ENCODE peak calls at places on chromosomes 7 and 10, in seven cellular contexts. M is H7, K is astrocyte of the spinal cord, S is psoas muscle, X is colonic mucosa, I is astrocyte of the cerebellum, Z is heart left ventricle. C is an unnamed sample.
A peak's percentile ranks its signal among the peaks of the same experiment; 100 is the strongest.

GRCh38 chr10:35025916-35026315 is 64.2 kb downstream of the CUL2 start:
- DNase-seq in M (no peak), K (peak; percentile 55), S (no peak), X (no peak), I (no peak), Z (no peak), C (no peak)

GRCh38 chr10:106436123-106436740 is 728.3 kb downstream of the SORCS1 start:
- DNase-seq in M (no peak), K (peak; percentile 57), S (no peak), X (no peak), I (no peak), Z (no peak), C (no peak)

GRCh38 chr10:24574578-24575155 is 149.0 kb downstream of the ARHGAP21 start:
- DNase-seq in M (no peak), K (no peak), S (no peak), X (no peak), I (no peak), Z (no peak), C (no peak)

GRCh38 chr10:93288679-93289634 is 193.2 kb downstream of the MYOF start:
- DNase-seq in M (peak; percentile 92), K (peak; percentile 82), S (peak; percentile 51), X (peak; percentile 77), I (peak; percentile 80), Z (peak; percentile 55), C (peak; percentile 25)

GRCh38 chr10:53314856-53315255 is 542.3 kb upstream of the MBL2 start:
- DNase-seq in M (no peak), K (peak; percentile 96), S (no peak), X (no peak), I (peak; percentile 94), Z (no peak), C (peak; percentile 92)

GRCh38 chr10:21334891-21335696 is 190.4 kb downstream of the SKIDA1 start:
- DNase-seq in M (no peak), K (peak; percentile 90), S (peak; percentile 72), X (peak; percentile 19), I (peak; percentile 59), Z (peak; percentile 57), C (peak; percentile 77)

GRCh38 chr10:80408198-80409085 is at the start of gene PRXL2A:
- DNase-seq in M (peak; percentile 99), K (peak; percentile 42), S (peak; percentile 82), X (peak; percentile 91), I (no peak), Z (peak; percentile 92), C (no peak)

GRCh38 chr7:121960678-121961461 is 87.9 kb downstream of the PTPRZ1 start:
- DNase-seq in M (no peak), K (peak; percentile 78), S (no peak), X (no peak), I (peak; percentile 13), Z (no peak), C (peak; percentile 58)

DNA sequence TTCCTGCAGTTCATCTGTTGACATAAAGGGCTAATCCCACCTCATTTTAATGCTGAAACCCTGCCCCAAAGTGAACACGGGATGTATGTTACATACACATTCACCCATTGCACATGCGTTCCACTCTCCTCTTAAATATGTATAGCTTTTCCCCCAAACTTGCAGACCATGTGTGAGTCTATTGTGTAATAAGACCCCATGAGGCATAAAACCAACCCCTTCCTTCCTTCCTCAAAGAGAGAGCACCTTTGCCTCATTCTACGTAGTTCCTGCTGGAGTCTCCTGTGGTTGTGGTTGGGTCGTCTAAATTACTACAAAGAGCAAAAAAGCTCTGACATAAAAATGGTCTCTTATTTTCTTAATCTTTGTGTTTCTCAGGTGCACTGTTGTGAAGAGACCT is 345.7 kb upstream of the KLF6 start:
- DNase-seq in M (no peak), K (no peak), S (no peak), X (no peak), I (no peak), Z (no peak), C (no peak)
- H3K4me3 ChIP-seq in M (no peak overlapping the region), K (no peak overlapping the region), S (no peak overlapping the region), X (no peak overlapping the region), I (no peak overlapping the region), Z (no peak overlapping the region), C (no peak overlapping the region)

GRCh38 chr10:46282460-46283216 is 4.2 kb upstream of the ANTXRL start:
- DNase-seq in M (peak; percentile 88), K (peak; percentile 61), S (peak; percentile 83), X (peak; percentile 82), I (no peak), Z (peak; percentile 92), C (no peak)
- H3K4me3 ChIP-seq in M (peak overlapping the region; percentile 63), K (peak overlapping the region; percentile 20), S (peak overlapping the region; percentile 69), X (peak overlapping the region; percentile 32), I (peak overlapping the region; percentile 43), Z (peak overlapping the region; percentile 53), C (peak overlapping the region; percentile 25)

GRCh38 chr10:122565766-122566206 is 5.2 kb downstream of the DMBT1 start:
- DNase-seq in M (peak; percentile 71), K (peak; percentile 89), S (peak; percentile 83), X (peak; percentile 89), I (peak; percentile 83), Z (peak; percentile 76), C (peak; percentile 48)
- H3K4me3 ChIP-seq in M (no peak overlapping the region), K (no peak overlapping the region), S (peak overlapping the region; percentile 44), X (no peak overlapping the region), I (no peak overlapping the region), Z (peak overlapping the region; percentile 22), C (peak overlapping the region; percentile 28)

GRCh38 chr10:88989423-88989822 is 1.2 kb upstream of the FAS start:
- DNase-seq in M (no peak), K (no peak), S (no peak), X (no peak), I (no peak), Z (no peak), C (no peak)
- H3K4me3 ChIP-seq in M (no peak overlapping the region), K (peak overlapping the region; percentile 90), S (peak overlapping the region; percentile 92), X (peak overlapping the region; percentile 72), I (peak overlapping the region; percentile 79), Z (peak overlapping the region; percentile 79), C (peak overlapping the region; percentile 81)

GRCh38 chr10:103784723-103785418 is 70.5 kb downstream of the SH3PXD2A start:
- DNase-seq in M (no peak), K (no peak), S (no peak), X (peak; percentile 88), I (no peak), Z (no peak), C (no peak)
- H3K4me3 ChIP-seq in M (no peak overlapping the region), K (no peak overlapping the region), S (no peak overlapping the region), X (no peak overlapping the region), I (no peak overlapping the region), Z (no peak overlapping the region), C (no peak overlapping the region)

DNA sequence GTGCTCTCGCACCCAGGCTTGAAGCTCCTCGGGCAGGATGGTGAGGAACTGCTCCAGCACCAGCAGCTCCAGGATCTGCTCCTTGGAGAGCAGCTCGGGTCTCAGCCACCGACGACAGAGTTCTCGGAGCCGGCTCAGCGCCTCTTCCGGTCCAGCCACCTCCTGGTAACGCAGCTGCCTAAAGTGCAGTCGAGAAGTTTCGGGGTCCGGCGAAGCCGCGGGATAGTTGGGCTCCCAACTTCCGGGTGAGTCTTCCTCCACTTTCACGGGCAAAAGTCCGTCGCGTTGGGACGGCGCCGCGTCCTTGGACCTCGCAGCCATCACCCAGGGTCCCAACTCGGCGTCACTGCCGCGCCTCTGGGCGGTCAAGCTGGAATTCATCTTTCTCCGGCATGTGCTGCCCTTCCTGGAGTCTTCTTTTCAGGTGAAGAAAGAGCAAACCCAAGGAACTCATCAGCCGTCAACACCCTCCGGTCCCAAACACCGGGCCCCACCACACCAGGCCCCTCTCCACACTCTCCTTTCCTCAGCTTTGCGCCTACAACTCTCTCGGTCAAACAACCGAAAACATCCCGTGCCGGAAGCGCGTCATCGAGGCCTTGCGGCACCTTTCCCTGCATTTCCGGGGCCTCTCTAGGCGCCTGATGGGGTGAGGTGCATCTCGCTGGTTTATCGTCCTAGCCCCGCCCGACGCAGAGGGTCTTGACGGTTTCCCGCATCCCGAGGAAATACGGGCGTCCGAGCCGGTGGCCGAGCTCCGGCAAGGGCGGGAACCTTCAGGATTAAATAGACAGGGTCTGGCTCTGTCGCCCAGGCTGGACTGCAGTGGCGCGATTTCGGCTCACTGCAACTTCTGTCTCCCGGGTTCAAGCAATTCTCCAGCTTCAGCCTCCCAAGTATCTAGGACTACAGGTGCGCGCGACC is at the start of gene ZNF394:
- DNase-seq in M (peak; percentile 96), K (peak; percentile 92), S (peak; percentile 93), X (peak; percentile 96), I (peak; percentile 81), Z (peak; percentile 94), C (peak; percentile 76)
- H3K4me3 ChIP-seq in M (peak within 1 kb of the TSS; percentile 92), K (peak within 1 kb of the TSS; percentile 99), S (peak within 1 kb of the TSS; percentile 74), X (peak within 1 kb of the TSS; percentile 89), I (peak within 1 kb of the TSS; percentile 72), Z (peak within 1 kb of the TSS; percentile 72), C (peak within 1 kb of the TSS; percentile 98)

GRCh38 chr7:44378744-44379143 is 53.4 kb upstream of the CAMK2B start:
- DNase-seq in M (peak; percentile 21), K (peak; percentile 83), S (no peak), X (no peak), I (peak; percentile 34), Z (no peak), C (peak; percentile 87)
- H3K4me3 ChIP-seq in M (no peak overlapping the region), K (no peak overlapping the region), S (no peak overlapping the region), X (no peak overlapping the region), I (no peak overlapping the region), Z (no peak overlapping the region), C (no peak overlapping the region)